ENCODE peak calls at places on chromosomes 1 and 21, in six cellular contexts. D is suprapubic skin; A is CD4-positive, alpha-beta T cell; Y is tibial artery; G is CD8-positive, alpha-beta T cell; Q is brain microvascular endothelial cell. U is an unnamed sample.
A peak's percentile ranks its signal among the peaks of the same experiment; 100 is the strongest.

GRCh38 chr1:176603696-176604095 is 140.7 kb downstream of the PAPPA2 start:
- DNase-seq in D (no peak), Q (no peak), G (no peak), Y (no peak), A (no peak), U (no peak)

GRCh38 chr21:21688877-21689276 is 690.7 kb downstream of the NCAM2 start:
- DNase-seq in A (no peak), D (no peak), G (no peak), Q (no peak), Y (no peak), U (no peak)

GRCh38 chr1:31650161-31650560 is 5.5 kb upstream of the PEF1 start:
- DNase-seq in Q (no peak), G (no peak), D (no peak), Y (no peak), A (no peak), U (no peak)

GRCh38 chr1:208541225-208541855 is 297.2 kb upstream of the PLXNA2 start:
- DNase-seq in Q (no peak), D (no peak), A (no peak), Y (no peak), G (no peak), U (no peak)

GRCh38 chr1:34590211-34590623 is 164.6 kb upstream of the GJB5 start:
- DNase-seq in G (no peak), Q (no peak), D (no peak), A (no peak), Y (no peak), U (no peak)

GRCh38 chr1:39081266-39082139 is 55.4 kb downstream of the NDUFS5 start:
- DNase-seq in A (peak; percentile 12), Q (no peak), Y (no peak), G (peak; percentile 57), D (no peak), U (no peak)

GRCh38 chr1:214146523-214146922 is 134.4 kb upstream of the SMYD2 start:
- DNase-seq in G (no peak), Q (no peak), Y (no peak), D (no peak), A (no peak), U (no peak)

GRCh38 chr1:87224209-87224608 is 104.5 kb upstream of the LMO4 start:
- DNase-seq in G (no peak), A (no peak), Y (no peak), D (no peak), Q (peak; percentile 97), U (no peak)

GRCh38 chr1:148385371-148386030 is 97.6 kb downstream of the PPIAL4G start:
- DNase-seq in D (no peak), G (no peak), A (no peak), Q (no peak), Y (no peak), U (no peak)

GRCh38 chr1:93979718-93980319 is 70.6 kb upstream of the GCLM start:
- DNase-seq in Q (no peak), D (no peak), Y (no peak), A (no peak), G (no peak), U (no peak)

GRCh38 chr1:11357291-11357690 is 84.3 kb downstream of the UBIAD1 start:
- DNase-seq in A (no peak), Y (no peak), G (no peak), D (no peak), Q (no peak), U (no peak)

GRCh38 chr21:17436626-17437111 is 76.2 kb upstream of the CXADR start:
- DNase-seq in Y (no peak), D (no peak), G (no peak), Q (no peak), A (no peak), U (no peak)

GRCh38 chr1:99627615-99628014 is 18.3 kb upstream of the PALMD start:
- DNase-seq in Y (no peak), G (no peak), D (no peak), A (no peak), Q (no peak), U (no peak)

GRCh38 chr1:29823536-29823935 is 587.2 kb downstream of the PTPRU start:
- DNase-seq in Y (peak; percentile 56), A (no peak), D (no peak), G (no peak), Q (no peak), U (peak; percentile 45)

GRCh38 chr1:23330846-23331245 is 13.2 kb downstream of the HNRNPR start:
- DNase-seq in Q (no peak), D (no peak), A (no peak), Y (no peak), G (no peak), U (no peak)

GRCh38 chr1:160284220-160284781 is 632 bp downstream of the PEX19 start:
- DNase-seq in D (no peak), G (no peak), Q (peak; percentile 62), Y (no peak), A (no peak), U (no peak)

GRCh38 chr1:2555634-2556276 is 416 bp upstream of the TNFRSF14 start:
- DNase-seq in Q (no peak), D (peak; percentile 94), G (peak; percentile 78), Y (peak; percentile 96), A (peak; percentile 49), U (peak; percentile 88)

GRCh38 chr1:203146537-203146936 is 19.0 kb downstream of the ADORA1 start:
- DNase-seq in D (no peak), G (no peak), Q (no peak), A (no peak), Y (no peak), U (no peak)

GRCh38 chr1:30807318-30808066 is 49.9 kb upstream of the LAPTM5 start:
- DNase-seq in Q (no peak), D (no peak), G (no peak), A (no peak), Y (no peak), U (no peak)

GRCh38 chr1:116356673-116357072 is 16.4 kb upstream of the ATP1A1 start:
- DNase-seq in Q (peak; percentile 48), G (no peak), D (no peak), A (no peak), Y (no peak), U (no peak)

GRCh38 chr1:28812669-28813468 is 899 bp downstream of the OPRD1 start:
- DNase-seq in D (no peak), G (no peak), A (no peak), Y (no peak), Q (no peak), U (no peak)

GRCh38 chr1:156387899-156388813 is 19.1 kb downstream of the RHBG start:
- DNase-seq in A (no peak), G (no peak), Y (no peak), D (no peak), Q (no peak), U (no peak)

GRCh38 chr1:160098852-160099647 is 631 bp upstream of the IGSF8 start:
- DNase-seq in Y (peak; percentile 99), A (peak; percentile 99), Q (peak; percentile 90), D (peak; percentile 99), G (peak; percentile 99), U (peak; percentile 98)

GRCh38 chr1:14597343-14598006 is 1.0 kb upstream of the KAZN start:
- DNase-seq in G (no peak), Q (no peak), Y (no peak), A (no peak), D (no peak), U (no peak)
- TF ChIP-seq CTCF in G (no peak), Q (no peak), Y (no peak), A (no peak), D (no peak), U (no peak)

DNA sequence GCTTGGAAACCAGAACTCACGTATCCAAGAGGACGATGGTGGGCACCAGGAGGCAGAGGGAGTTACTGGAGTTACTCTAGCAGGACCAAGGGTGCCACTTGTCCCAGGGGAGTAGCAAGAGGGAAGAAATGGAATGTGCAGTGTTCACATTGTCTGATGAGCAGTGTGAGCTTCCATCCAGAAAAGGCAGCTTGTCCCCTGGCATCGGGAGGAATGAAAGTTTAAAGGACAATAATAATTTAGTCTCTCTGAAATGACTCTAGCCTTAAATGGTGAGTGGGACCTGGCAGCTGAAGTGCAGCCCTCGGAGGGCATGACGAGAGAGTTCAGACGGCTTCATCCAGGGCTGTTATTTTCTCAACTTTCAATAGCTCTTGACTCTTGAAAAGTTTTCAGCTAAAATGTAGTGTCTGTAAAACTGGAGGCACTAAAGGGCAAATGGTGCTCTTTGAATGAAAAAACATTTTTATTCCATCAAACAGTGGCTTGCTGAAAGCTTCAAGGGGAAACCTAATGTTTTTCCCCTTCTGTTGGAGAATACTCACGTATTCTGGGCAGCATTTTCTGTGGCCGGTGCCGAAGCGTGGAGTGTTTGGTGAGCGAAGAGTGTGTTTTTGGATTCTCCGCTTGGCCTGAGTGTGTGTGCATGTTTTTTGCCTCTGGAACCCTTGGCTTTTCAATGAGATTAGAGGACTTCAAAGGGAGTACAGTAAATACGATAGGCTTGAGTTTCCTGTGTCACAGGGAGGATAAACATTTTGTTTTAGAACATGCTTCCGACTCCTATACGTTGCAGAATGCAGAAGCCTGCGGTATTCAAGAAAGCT is 157.3 kb downstream of the GALNT2 start:
- DNase-seq in G (no peak), D (no peak), Q (no peak), A (no peak), Y (no peak), U (no peak)
- H3K27ac ChIP-seq in G (no peak overlapping the region), D (no peak overlapping the region), Q (no peak overlapping the region), A (no peak overlapping the region), Y (peak overlapping the region; percentile 71), U (peak overlapping the region; percentile 79)

DNA sequence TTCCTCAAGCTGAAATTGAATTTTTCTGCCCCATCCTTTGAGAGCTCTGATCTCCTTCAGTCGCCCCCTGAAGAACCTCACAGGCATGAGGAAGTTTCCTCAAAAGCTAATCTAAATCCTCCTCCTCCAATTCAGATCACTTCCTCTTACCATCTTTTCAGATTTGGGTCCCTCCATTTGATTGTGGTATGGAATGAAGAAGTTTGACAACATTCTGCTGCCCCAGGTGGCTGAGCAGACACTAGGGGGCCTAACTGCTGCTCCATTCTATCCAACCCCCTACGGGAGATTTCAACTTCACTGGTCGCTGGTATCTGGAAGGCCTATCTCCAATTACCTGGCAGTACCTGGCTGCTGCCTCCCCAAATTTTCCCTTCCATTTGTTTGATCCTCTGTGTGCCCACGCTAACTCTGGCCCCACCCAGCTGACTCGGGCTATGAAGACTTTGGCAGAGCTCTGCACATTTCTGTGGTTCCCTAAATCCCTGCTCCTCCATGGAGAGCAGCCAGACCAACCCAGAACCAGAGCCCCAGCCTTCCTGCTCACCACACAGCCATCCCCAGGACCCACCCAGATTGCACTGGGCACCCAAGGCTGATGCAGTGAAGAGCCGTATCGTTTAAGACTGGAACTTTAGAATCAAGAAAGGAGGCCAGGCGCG is 7.8 kb downstream of the IRF6 start:
- DNase-seq in G (no peak), Y (no peak), Q (no peak), D (no peak), A (no peak), U (no peak)
- TF ChIP-seq CTCF in G (no peak), Y (no peak), Q (peak; percentile 53), D (no peak), A (no peak), U (no peak)

GRCh38 chr1:206461602-206462455 is 8.4 kb upstream of the IKBKE start:
- DNase-seq in A (peak; percentile 70), Q (peak; percentile 82), G (peak; percentile 82), Y (no peak), D (no peak), U (no peak)
- H3K27ac ChIP-seq in A (no peak overlapping the region), Q (no peak overlapping the region), G (no peak overlapping the region), Y (no peak overlapping the region), D (no peak overlapping the region), U (no peak overlapping the region)

U was measured in coronary artery.